ENCODE peak calls at places on chromosomes 6 and 20, in four cellular contexts. O is WTC11, F is endodermal cell, G is B cell. Y is an unnamed sample.

GRCh38 chr20:7772376-7772775 is 167.9 kb downstream of the HAO1 start:
- DNase-seq in O (no peak), F (no peak), G (no peak), Y (no peak)

GRCh38 chr6:135267085-135267484 is 86.0 kb downstream of the MYB start:
- DNase-seq in O (no peak), F (no peak), G (no peak), Y (no peak)

GRCh38 chr6:78619016-78619415 is 248.3 kb upstream of the IRAK1BP1 start:
- DNase-seq in O (no peak), F (no peak), G (no peak), Y (no peak)

GRCh38 chr6:145531822-145532221 is 203.5 kb downstream of the EPM2A start:
- DNase-seq in O (no peak), F (peak; percentile 83), G (no peak), Y (no peak)

GRCh38 chr6:139534472-139535115 is 160.1 kb upstream of the CITED2 start:
- DNase-seq in O (no peak), F (peak; percentile 72), G (no peak), Y (no peak)

GRCh38 chr6:162237331-162237730 is 490.2 kb downstream of the PRKN start:
- DNase-seq in O (no peak), F (no peak), G (no peak), Y (no peak)

GRCh38 chr20:24638546-24639166 is 169.2 kb downstream of the SYNDIG1 start:
- DNase-seq in O (no peak), F (peak; percentile 35), G (no peak), Y (no peak)

GRCh38 chr20:59240006-59240405 is 60.4 kb upstream of the EDN3 start:
- DNase-seq in O (no peak), F (no peak), G (no peak), Y (no peak)

GRCh38 chr6:148192310-148192709 is 150.3 kb upstream of the SASH1 start:
- DNase-seq in O (no peak), F (no peak), G (no peak), Y (no peak)

GRCh38 chr6:28995093-28995650 is 9.9 kb downstream of the ZNF311 start:
- DNase-seq in O (no peak), F (no peak), G (no peak), Y (no peak)

GRCh38 chr20:17556842-17557674 is 12.8 kb upstream of the DSTN start:
- DNase-seq in O (no peak), F (peak; percentile 54), G (no peak), Y (no peak)

GRCh38 chr6:16961577-16961976 is 140.3 kb upstream of the STMND1 start:
- DNase-seq in O (no peak), F (no peak), G (no peak), Y (no peak)

GRCh38 chr6:124967444-124967843 is 5.2 kb downstream of the RNF217 start:
- DNase-seq in O (no peak), F (no peak), G (no peak), Y (no peak)

GRCh38 chr20:18879262-18879661 is 65.7 kb downstream of the SCP2D1 start:
- DNase-seq in O (no peak), F (no peak), G (no peak), Y (no peak)

GRCh38 chr6:50257322-50257721 is 207.6 kb upstream of the DEFB112 start:
- DNase-seq in O (no peak), F (no peak), G (no peak), Y (no peak)

GRCh38 chr20:32969356-32970114 is 34.7 kb downstream of the SUN5 start:
- DNase-seq in O (no peak), F (peak; percentile 44), G (no peak), Y (no peak)

GRCh38 chr20:12287575-12287974 is 369.9 kb downstream of the BTBD3 start:
- DNase-seq in O (no peak), F (no peak), G (no peak), Y (no peak)

GRCh38 chr6:129753422-129753821 is 43.4 kb upstream of the ARHGAP18 start:
- DNase-seq in O (no peak), F (no peak), G (no peak), Y (no peak)

GRCh38 chr20:1894951-1895673 is at the start of gene SIRPA:
- DNase-seq in O (peak; percentile 42), F (peak; percentile 79), G (peak; percentile 49), Y (no peak)

GRCh38 chr20:8504030-8504429 is 372.0 kb downstream of the PLCB1 start:
- DNase-seq in O (no peak), F (no peak), G (no peak), Y (no peak)

GRCh38 chr6:108117427-108118358 is 43.2 kb upstream of the OSTM1 start:
- DNase-seq in O (peak; percentile 70), F (peak; percentile 81), G (peak; percentile 71), Y (peak; percentile 26)

GRCh38 chr6:6333498-6333897 is 13.0 kb upstream of the F13A1 start:
- DNase-seq in O (no peak), F (no peak), G (no peak), Y (no peak)

DNA sequence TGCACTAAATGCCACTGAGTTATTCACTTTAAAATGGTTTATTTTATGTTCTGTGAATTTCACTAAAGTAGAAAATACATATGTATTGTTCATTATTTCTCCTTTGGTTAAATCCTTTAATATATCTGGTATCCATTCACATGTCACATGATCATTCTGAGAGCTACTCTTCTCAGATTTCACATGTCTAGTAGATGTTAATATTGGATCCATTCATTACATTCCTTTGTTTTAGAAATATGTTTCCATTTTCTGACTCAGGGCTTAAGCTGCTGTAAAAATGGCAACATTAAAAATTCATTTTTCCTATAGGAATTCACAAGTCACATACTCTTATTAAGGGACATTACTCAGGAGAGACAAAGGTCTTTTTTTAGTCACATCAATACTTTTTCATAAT is 205.4 kb downstream of the ZFAND3 start:
- DNase-seq in O (no peak), F (no peak), G (no peak), Y (no peak)
- TF ChIP-seq CTCF in O (no peak), F (no peak), G (no peak), Y (no peak)

DNA sequence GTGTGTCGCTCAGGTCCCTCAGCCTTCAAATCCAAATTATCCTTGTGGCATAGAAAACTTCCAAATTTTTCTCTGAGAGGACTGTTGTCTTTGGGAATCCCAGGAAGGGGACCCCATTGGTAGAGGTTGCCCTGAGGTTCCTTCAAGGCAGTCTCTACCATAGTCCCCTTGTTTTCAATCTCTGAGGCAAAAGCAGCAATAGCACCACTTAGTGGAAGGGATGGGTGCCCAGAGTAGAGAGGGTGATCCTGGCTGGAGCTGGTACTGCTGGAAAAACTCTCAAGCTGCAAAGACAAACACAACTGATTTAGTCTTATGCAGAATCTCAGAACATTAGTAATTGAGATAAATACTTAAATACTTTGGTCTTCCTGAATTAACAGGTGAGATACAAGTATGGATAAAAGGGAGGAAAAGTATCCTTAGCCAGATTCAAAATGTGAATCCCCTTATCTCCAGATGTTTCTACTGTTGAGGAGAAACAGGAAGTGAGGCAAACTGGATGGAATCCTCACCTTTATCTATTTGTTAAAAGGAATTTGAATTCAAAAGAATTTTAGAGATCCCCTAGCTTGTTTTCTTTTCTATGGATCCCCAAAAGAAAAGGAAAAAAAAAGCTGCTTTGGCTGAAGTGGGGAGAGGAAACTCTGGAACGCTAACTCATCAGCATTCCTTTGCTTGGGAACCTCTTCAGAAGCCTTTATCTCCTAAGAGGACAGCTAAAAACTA is 13.4 kb downstream of the ZNF318 start:
- DNase-seq in O (peak; percentile 22), F (peak; percentile 72), G (no peak), Y (no peak)
- TF ChIP-seq CTCF in O (no peak), F (peak; percentile 81), G (no peak), Y (no peak)

GRCh38 chr6:168865-169455 is 123.3 kb upstream of the DUSP22 start:
- DNase-seq in O (no peak), F (no peak), G (no peak), Y (no peak)
- TF ChIP-seq CTCF in O (peak; percentile 32), F (peak; percentile 79), G (peak; percentile 84), Y (peak; percentile 80)

DNA sequence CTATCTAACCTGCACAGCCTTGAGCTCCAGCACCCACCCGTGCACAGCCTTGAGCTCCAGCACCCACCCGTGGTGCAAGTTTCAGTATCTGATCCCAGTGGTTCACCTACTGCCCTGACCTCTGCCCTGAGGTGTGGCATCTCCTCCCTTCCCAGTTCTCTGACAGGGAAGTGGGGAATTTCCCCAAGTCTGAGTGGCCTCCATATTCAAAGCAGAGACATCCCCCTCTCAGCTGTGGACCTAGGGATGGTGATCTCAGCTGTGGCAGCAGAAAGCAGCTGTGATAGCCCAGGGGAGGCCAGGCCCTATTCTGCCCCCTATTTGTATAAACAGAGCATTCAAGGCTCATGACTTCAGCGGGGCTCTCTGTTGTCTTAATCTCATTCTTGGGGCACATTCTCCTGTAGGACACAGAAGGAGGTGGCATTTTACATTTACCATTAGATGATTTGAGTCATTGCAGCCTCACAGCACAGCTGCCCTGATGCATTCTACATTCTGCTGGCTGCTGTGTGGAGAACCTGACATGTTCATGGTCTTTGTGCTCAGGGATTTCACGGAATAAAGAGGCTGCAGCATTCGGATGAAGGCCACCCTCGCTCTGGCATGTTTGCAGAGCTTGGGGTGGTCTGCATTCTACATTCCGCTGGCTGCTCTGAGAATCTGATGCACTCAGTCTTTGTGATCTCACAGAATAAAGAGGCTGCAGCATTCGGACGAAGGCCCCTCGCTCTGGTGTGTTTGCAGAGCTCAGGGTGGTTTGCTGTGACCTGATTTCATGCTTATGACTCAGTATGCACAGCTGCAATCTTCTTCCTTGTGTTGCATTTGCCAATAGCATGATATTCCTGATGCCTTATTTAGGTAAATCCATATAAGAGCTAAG is 16.9 kb downstream of the GPR31 start:
- DNase-seq in O (no peak), F (no peak), G (no peak), Y (no peak)
- TF ChIP-seq CTCF in O (no peak), F (peak; percentile 20), G (no peak), Y (no peak)

GRCh38 chr6:90689172-90689571 is 102.3 kb upstream of the MAP3K7 start:
- DNase-seq in O (no peak), F (no peak), G (no peak), Y (no peak)

GRCh38 chr6:90687751-90688380 is 101.0 kb upstream of the MAP3K7 start:
- DNase-seq in O (no peak), F (no peak), G (no peak), Y (no peak)

GRCh38 chr6:90694802-90695201 is 107.9 kb upstream of the MAP3K7 start:
- DNase-seq in O (no peak), F (no peak), G (no peak), Y (no peak)

GRCh38 chr6:90695316-90695715 is 108.4 kb upstream of the MAP3K7 start:
- DNase-seq in O (no peak), F (no peak), G (no peak), Y (no peak)

DNA sequence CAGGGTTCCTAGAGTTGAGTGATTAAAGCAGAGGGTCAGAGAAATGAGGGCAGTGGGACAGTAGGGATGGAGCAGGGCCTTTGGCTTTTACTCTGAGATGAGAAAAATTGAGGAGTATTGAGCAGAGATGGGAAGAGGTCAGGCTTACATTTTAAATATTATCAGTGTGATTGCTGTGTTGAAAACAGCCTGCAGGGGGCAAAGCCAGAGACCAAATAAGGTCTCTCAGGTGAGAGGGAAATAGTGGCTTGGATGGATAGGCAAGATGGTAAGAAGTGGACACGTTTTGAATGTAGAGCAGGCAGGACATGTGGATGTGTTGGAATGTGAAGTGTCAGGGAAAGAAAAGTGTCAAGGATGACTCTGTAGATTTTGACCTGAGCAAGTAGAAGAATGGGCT is 105.0 kb upstream of the MAP3K7 start:
- DNase-seq in O (peak; percentile 22), F (peak; percentile 67), G (no peak), Y (no peak)
- TF ChIP-seq CTCF in O (peak; percentile 28), F (peak; percentile 79), G (no peak), Y (no peak)

GRCh38 chr6:33678932-33679478 is 32.5 kb downstream of the UQCC2 start:
- DNase-seq in O (no peak), F (no peak), G (no peak), Y (no peak)

GRCh38 chr6:33676416-33677152 is 34.9 kb downstream of the UQCC2 start:
- DNase-seq in O (no peak), F (no peak), G (no peak), Y (no peak)

GRCh38 chr6:33677153-33677660 is 34.3 kb downstream of the UQCC2 start:
- DNase-seq in O (no peak), F (no peak), G (no peak), Y (no peak)

GRCh38 chr6:33678246-33678931 is 33.1 kb downstream of the UQCC2 start:
- DNase-seq in O (no peak), F (no peak), G (no peak), Y (no peak)

GRCh38 chr6:33677689-33678088 is 33.8 kb downstream of the UQCC2 start:
- DNase-seq in O (no peak), F (no peak), G (no peak), Y (no peak)
- TF ChIP-seq CTCF in O (no peak), F (no peak), G (no peak), Y (no peak)

Y was measured in natural killer cell.